ENCODE peak calls at places on chromosomes 11 and 22, in six cellular contexts. F, Z, K, M, Y and A are unnamed samples.

GRCh38 chr11:47714554-47715081 is 551 bp downstream of the AGBL2 start:
- DNase-seq in F (peak), Z (no peak), K (peak), M (peak), Y (no peak), A (no peak)

GRCh38 chr22:46450931-46451660 is 86.3 kb downstream of the CELSR1 start:
- DNase-seq in F (no peak), Z (no peak), K (peak), M (no peak), Y (no peak), A (no peak)

GRCh38 chr11:33413296-33413695 is 156.1 kb downstream of the HIPK3 start:
- DNase-seq in F (no peak), Z (no peak), K (no peak), M (no peak), Y (no peak), A (no peak)

GRCh38 chr11:46673713-46674462 is 26.5 kb downstream of the ARHGAP1 start:
- DNase-seq in F (no peak), Z (no peak), K (no peak), M (no peak), Y (no peak), A (no peak)

GRCh38 chr22:27429476-27429875 is 372.1 kb downstream of the MN1 start:
- DNase-seq in F (no peak), Z (no peak), K (no peak), M (no peak), Y (no peak), A (no peak)

GRCh38 chr11:73388241-73389133 is 12.3 kb downstream of the RELT start:
- DNase-seq in F (no peak), Z (no peak), K (no peak), M (no peak), Y (no peak), A (no peak)

GRCh38 chr11:106156290-106156937 is 79.0 kb downstream of the AASDHPPT start:
- DNase-seq in F (peak), Z (no peak), K (peak), M (peak), Y (no peak), A (peak)

GRCh38 chr22:37025500-37026070 is 6.0 kb downstream of the MPST start:
- DNase-seq in F (no peak), Z (no peak), K (peak), M (no peak), Y (no peak), A (no peak)

GRCh38 chr11:93039841-93040240 is 70.4 kb downstream of the MTNR1B start:
- DNase-seq in F (no peak), Z (no peak), K (no peak), M (no peak), Y (no peak), A (peak)

GRCh38 chr22:19807914-19808872 is 46.5 kb downstream of the GNB1L start:
- DNase-seq in F (no peak), Z (no peak), K (no peak), M (no peak), Y (no peak), A (no peak)

GRCh38 chr11:12914401-12914912 is 94.7 kb upstream of the RASSF10 start:
- DNase-seq in F (peak), Z (peak), K (peak), M (peak), Y (peak), A (peak)

GRCh38 chr11:113313601-113314000 is 782 bp upstream of the TTC12 start:
- DNase-seq in F (no peak), Z (no peak), K (no peak), M (no peak), Y (no peak), A (peak)

GRCh38 chr22:20258584-20259335 is 9.4 kb downstream of the RTN4R start:
- DNase-seq in F (no peak), Z (no peak), K (peak), M (no peak), Y (no peak), A (no peak)

GRCh38 chr11:85628771-85629341 is 463 bp downstream of the TMEM126B start:
- DNase-seq in F (no peak), Z (no peak), K (no peak), M (no peak), Y (no peak), A (peak)

GRCh38 chr22:29702025-29702930 is 17.5 kb upstream of the CABP7 start:
- DNase-seq in F (no peak), Z (no peak), K (no peak), M (no peak), Y (no peak), A (peak)

GRCh38 chr11:125401746-125402145 is 94.3 kb downstream of the FEZ1 start:
- DNase-seq in F (peak), Z (no peak), K (no peak), M (peak), Y (peak), A (peak)

GRCh38 chr11:132866783-132867545 is 665.3 kb downstream of the OPCML start:
- DNase-seq in F (no peak), Z (no peak), K (no peak), M (no peak), Y (no peak), A (peak)

GRCh38 chr11:2800655-2801531 is 84.7 kb downstream of the CDKN1C start:
- DNase-seq in F (no peak), Z (no peak), K (no peak), M (no peak), Y (peak), A (no peak)

GRCh38 chr11:42315267-42315666 is 855.8 kb upstream of the LRRC4C start:
- DNase-seq in F (no peak), Z (no peak), K (no peak), M (peak), Y (no peak), A (no peak)

GRCh38 chr11:69889400-69890372 is 70.5 kb upstream of the FGF3 start:
- DNase-seq in F (no peak), Z (no peak), K (no peak), M (no peak), Y (peak), A (no peak)

GRCh38 chr11:7968686-7969085 is 3.4 kb upstream of the NLRP10 start:
- DNase-seq in F (no peak), Z (no peak), K (peak), M (no peak), Y (no peak), A (peak)

GRCh38 chr11:119092880-119093665 is 8.4 kb downstream of the HMBS start:
- DNase-seq in F (no peak), Z (no peak), K (no peak), M (peak), Y (no peak), A (peak)

GRCh38 chr11:72326151-72326842 is 82.3 kb upstream of the PHOX2A start:
- DNase-seq in F (no peak), Z (no peak), K (peak), M (peak), Y (no peak), A (peak)

GRCh38 chr11:112320668-112321067 is 60.0 kb upstream of the PLET1 start:
- DNase-seq in F (no peak), Z (no peak), K (no peak), M (peak), Y (no peak), A (peak)

GRCh38 chr11:2775626-2776350 is 76.0 kb upstream of the KCNQ1OT1 start:
- DNase-seq in F (no peak), Z (no peak), K (no peak), M (no peak), Y (no peak), A (no peak)

DNA sequence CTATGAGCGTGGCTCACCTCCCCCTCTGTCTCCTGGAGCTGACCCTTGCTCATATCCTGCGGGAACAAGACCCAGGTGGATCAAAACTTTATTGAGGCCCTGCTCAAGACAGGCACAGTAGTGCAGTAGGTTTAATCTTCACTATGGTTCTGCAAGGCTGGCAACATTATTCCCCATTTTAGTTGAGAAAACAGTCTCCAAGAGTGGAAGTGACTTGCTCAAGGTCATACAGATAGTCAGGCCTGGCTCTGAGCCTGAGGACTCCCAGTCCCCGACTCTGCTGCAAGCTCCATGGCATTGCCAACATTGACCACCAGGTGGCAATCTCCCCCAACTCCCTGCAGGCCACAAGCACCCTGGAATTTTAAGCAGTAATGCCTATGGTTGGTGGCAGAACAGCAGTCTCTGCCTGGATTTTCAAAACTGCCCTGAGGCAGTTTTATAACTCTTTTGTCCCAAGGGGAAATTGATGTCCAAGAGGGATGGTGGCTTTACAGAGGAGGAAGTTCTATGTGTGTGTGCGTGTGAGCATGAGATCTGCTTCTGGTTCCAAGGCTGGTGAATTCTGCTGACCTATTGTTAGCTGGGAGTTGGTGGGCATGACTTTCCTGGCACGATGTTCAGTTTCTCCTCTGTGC is 34.1 kb downstream of the NEU3 start:
- DNase-seq in F (peak), Z (peak), K (peak), M (peak), Y (peak), A (peak)
- H3K27ac ChIP-seq in F (no peak), Z (no peak), K (no peak), M (peak), Y (no peak), A (no peak)

DNA sequence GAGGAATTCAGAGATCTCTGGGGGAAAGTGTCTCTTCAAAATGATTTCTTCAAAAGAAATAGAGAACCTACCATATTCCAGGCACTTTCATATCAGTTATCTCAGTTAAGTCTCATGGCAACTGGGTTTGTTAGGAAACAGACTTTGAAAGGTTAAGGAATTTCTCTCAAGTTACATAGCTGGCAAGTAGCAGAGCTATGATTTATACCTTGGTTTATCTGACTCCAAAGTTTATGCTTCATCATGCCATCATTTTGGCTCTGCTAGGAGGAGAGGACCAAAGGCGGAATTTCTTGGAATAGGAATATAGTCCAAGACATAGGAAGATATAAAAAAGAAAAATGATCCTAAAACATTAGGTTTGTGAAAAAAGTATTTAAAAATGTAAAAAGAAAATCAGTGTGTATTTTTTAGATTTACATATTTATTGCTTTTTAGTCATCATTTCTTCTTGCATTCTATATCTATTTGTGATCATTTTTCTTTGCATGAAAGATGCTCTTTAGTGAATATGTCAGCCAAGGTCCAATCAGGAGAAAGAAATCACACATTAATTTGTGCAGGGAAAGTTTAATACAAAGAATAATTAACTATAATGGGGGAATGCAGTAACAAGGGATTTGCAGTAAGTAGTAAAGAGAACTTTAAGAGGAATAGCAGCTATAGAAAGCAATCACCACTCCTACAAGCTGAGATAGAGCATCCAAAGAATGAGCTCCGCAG is 199.1 kb upstream of the ZBED5 start:
- DNase-seq in F (no peak), Z (no peak), K (no peak), M (no peak), Y (no peak), A (no peak)
- H3K14ac ChIP-seq in F (no peak), Z (no peak), K (no peak), M (no peak), Y (no peak), A (no peak)

GRCh38 chr11:123168955-123169484 is 26.0 kb downstream of the CLMP start:
- DNase-seq in F (no peak), Z (no peak), K (no peak), M (no peak), Y (no peak), A (no peak)
- H3K27ac ChIP-seq in F (no peak), Z (no peak), K (no peak), M (no peak), Y (no peak), A (peak)

DNA sequence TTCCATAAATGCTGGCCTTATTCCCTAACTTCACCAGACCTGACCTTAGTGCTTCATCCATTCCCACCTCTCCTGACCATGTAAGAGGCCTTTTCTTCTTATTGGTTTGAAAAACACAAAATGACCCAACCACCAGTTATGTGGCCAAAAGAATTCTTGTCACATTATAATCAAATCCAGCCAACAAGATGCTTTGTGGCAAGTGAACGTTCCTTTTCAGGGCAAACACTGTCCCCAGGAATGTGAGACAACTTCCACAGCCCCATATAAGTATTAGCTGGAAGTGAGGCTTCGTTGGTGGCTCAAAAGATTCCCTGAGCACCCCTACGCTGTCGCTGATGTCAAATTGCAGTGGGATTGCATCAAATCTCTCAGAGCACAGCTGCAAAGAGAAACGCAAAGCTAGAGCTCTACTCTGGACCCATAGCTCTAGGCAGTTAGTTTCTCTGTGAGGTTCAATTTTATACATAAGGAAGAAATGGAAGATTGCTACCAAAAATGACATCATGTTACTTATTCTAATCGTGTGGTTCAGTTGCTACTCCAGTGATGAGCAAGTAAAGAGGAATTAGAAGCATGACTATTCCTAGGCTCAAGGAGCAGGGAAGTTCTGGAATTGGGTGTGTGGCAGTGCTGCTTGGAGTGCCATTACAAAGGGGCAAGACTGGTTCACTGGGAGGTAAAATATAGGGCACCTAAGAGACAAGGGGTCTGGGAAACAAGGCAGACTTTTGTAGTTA is 26.1 kb downstream of the GLYATL1 start:
- DNase-seq in F (no peak), Z (no peak), K (peak), M (no peak), Y (no peak), A (peak)
- H3K14ac ChIP-seq in F (no peak), Z (no peak), K (no peak), M (no peak), Y (no peak), A (no peak)

DNA sequence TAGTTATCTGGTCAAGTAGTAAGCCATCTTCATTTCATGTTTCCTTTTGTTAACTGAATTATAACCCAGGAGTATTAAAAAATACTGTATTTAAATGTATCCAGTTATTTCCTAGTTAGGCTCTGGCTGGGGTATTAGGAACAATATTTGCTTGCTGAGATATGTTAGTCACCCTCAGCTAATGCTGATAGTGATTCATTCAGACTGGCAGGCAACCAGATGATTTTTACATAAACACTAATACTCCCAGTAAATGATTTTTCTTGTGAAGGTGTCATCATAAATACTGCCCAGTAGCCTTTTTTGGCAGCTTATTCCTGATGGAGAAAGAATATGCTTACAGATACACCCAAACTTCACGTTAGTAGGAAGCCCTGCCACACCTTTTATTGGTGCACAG is 8.1 kb downstream of the YWHAH start:
- DNase-seq in F (no peak), Z (no peak), K (no peak), M (peak), Y (no peak), A (peak)
- H3K27ac ChIP-seq in F (no peak), Z (no peak), K (no peak), M (peak), Y (no peak), A (no peak)

GRCh38 chr22:16958475-16958874 is 49.5 kb downstream of the GAB4 start:
- DNase-seq in F (no peak), Z (no peak), K (no peak), M (no peak), Y (peak), A (no peak)
- H3K14ac ChIP-seq in F (no peak), Z (no peak), K (no peak), M (no peak), Y (no peak), A (no peak)

GRCh38 chr22:50684501-50684900 is 11.9 kb downstream of the SHANK3 start:
- DNase-seq in F (no peak), Z (no peak), K (no peak), M (no peak), Y (no peak), A (no peak)

GRCh38 chr22:50686794-50687193 is 14.2 kb downstream of the SHANK3 start:
- DNase-seq in F (no peak), Z (no peak), K (no peak), M (no peak), Y (no peak), A (no peak)

GRCh38 chr22:50683086-50683993 is 10.7 kb downstream of the SHANK3 start:
- DNase-seq in F (no peak), Z (no peak), K (no peak), M (no peak), Y (no peak), A (no peak)

GRCh38 chr22:50683994-50684371 is 11.4 kb downstream of the SHANK3 start:
- DNase-seq in F (no peak), Z (no peak), K (no peak), M (no peak), Y (no peak), A (no peak)

GRCh38 chr22:50684986-50685385 is 12.4 kb downstream of the SHANK3 start:
- DNase-seq in F (no peak), Z (no peak), K (no peak), M (no peak), Y (no peak), A (peak)
- H3K27ac ChIP-seq in F (no peak), Z (no peak), K (no peak), M (no peak), Y (no peak), A (no peak)

GRCh38 chr11:134275188-134275533 is 1.0 kb upstream of the GLB1L3 start:
- DNase-seq in F (no peak), Z (no peak), K (no peak), M (no peak), Y (no peak), A (no peak)

GRCh38 chr11:134277176-134278001 is 1.2 kb downstream of the GLB1L3 start:
- DNase-seq in F (no peak), Z (no peak), K (no peak), M (no peak), Y (peak), A (no peak)

GRCh38 chr11:134276396-134277175 is 407 bp downstream of the GLB1L3 start:
- DNase-seq in F (no peak), Z (no peak), K (peak), M (no peak), Y (peak), A (no peak)

GRCh38 chr11:134273317-134273712 is 2.9 kb upstream of the GLB1L3 start:
- DNase-seq in F (no peak), Z (no peak), K (no peak), M (no peak), Y (no peak), A (no peak)

GRCh38 chr11:134275534-134276395 is at the start of gene GLB1L3:
- DNase-seq in F (no peak), Z (no peak), K (peak), M (peak), Y (peak), A (no peak)
- H3K14ac ChIP-seq in F (no peak), Z (no peak), K (no peak), M (no peak), Y (peak), A (no peak)